ENCODE peak calls at places on chromosomes 16 and 17, in six cellular contexts. C, T, G, H, W and L are unnamed samples.
A peak's percentile ranks its signal among the peaks of the same experiment; 100 is the strongest.

GRCh38 chr16:69619514-69619913 is 53.7 kb downstream of the NFAT5 start:
- DNase-seq in T (no peak), H (peak; percentile 72), G (no peak), C (no peak), W (no peak), L (no peak)

GRCh38 chr17:68355093-68355492 is 63.8 kb downstream of the ARSG start:
- DNase-seq in C (no peak), G (no peak), H (peak; percentile 94), W (no peak), T (no peak), L (no peak)

GRCh38 chr16:54519161-54519685 is 232.6 kb upstream of the IRX3 start:
- DNase-seq in T (no peak), G (no peak), C (no peak), H (no peak), W (no peak), L (no peak)

GRCh38 chr17:1605681-1606351 is 22.8 kb downstream of the SLC43A2 start:
- DNase-seq in G (no peak), W (no peak), C (no peak), H (no peak), T (no peak), L (no peak)

GRCh38 chr17:42159796-42160551 is 5.2 kb upstream of the RAB5C start:
- DNase-seq in G (no peak), C (no peak), H (no peak), T (no peak), W (no peak), L (no peak)

GRCh38 chr17:64019486-64020067 is 856 bp downstream of the ICAM2 start:
- DNase-seq in T (no peak), H (no peak), C (no peak), W (no peak), G (no peak), L (no peak)

GRCh38 chr17:75830168-75831031 is 13.8 kb downstream of the UNC13D start:
- DNase-seq in C (no peak), G (peak; percentile 39), T (no peak), H (no peak), W (no peak), L (no peak)

GRCh38 chr16:85234310-85235235 is 122.3 kb upstream of the CIBAR2 start:
- DNase-seq in W (no peak), H (peak; percentile 83), T (peak; percentile 56), C (no peak), G (no peak), L (peak; percentile 11)

GRCh38 chr16:74296120-74296464 is 522 bp upstream of the PSMD7 start:
- DNase-seq in C (no peak), H (no peak), T (no peak), G (no peak), W (peak; percentile 53), L (no peak)

GRCh38 chr17:31525801-31526549 is 134.5 kb downstream of the RAB11FIP4 start:
- DNase-seq in T (no peak), W (no peak), G (no peak), H (no peak), C (no peak), L (no peak)

GRCh38 chr17:37779554-37779953 is 34.7 kb upstream of the HNF1B start:
- DNase-seq in H (no peak), W (no peak), G (no peak), T (no peak), C (no peak), L (no peak)

GRCh38 chr17:37158290-37158689 is 209.5 kb downstream of the AATF start:
- DNase-seq in T (no peak), W (no peak), H (no peak), G (no peak), C (no peak), L (no peak)